ENCODE peak calls at places on chromosomes 3 and 15, in six cellular contexts. W, X, J, V, N and B are unnamed samples.
A peak's percentile ranks its signal among the peaks of the same experiment; 100 is the strongest.

GRCh38 chr3:147945968-147946519 is 536.9 kb downstream of the ZIC1 start:
- DNase-seq in J (peak; percentile 57), X (peak; percentile 85), N (peak; percentile 90), W (peak; percentile 68), V (peak; percentile 42), B (peak; percentile 95)

GRCh38 chr3:129030611-129031010 is 29.5 kb downstream of the EFCC1 start:
- DNase-seq in N (no peak), X (no peak), J (no peak), W (no peak), V (no peak), B (no peak)

GRCh38 chr3:184716652-184717607 is 5.1 kb upstream of the MAGEF1 start:
- DNase-seq in X (peak; percentile 82), N (peak; percentile 85), V (peak; percentile 60), J (peak; percentile 70), W (no peak), B (peak; percentile 79)

GRCh38 chr3:43523454-43524053 is 98.3 kb downstream of the ANO10 start:
- DNase-seq in X (peak; percentile 30), V (no peak), W (no peak), J (peak; percentile 10), N (peak; percentile 40), B (no peak)

GRCh38 chr3:7285502-7285901 is 424.6 kb downstream of the GRM7 start:
- DNase-seq in V (no peak), N (no peak), J (peak; percentile 55), W (peak; percentile 49), X (no peak), B (no peak)

GRCh38 chr3:108130705-108131104 is 39.9 kb upstream of the CD47 start:
- DNase-seq in N (peak; percentile 81), W (no peak), V (no peak), J (no peak), X (peak; percentile 77), B (peak; percentile 0)

GRCh38 chr3:5115506-5116162 is 6.5 kb upstream of the ARL8B start:
- DNase-seq in N (no peak), W (no peak), V (no peak), J (no peak), X (peak; percentile 40), B (no peak)

GRCh38 chr15:90956551-90957104 is 1.9 kb downstream of the RCCD1 start:
- DNase-seq in V (peak; percentile 85), W (peak; percentile 79), X (peak; percentile 85), J (peak; percentile 88), N (peak; percentile 79), B (peak; percentile 91)

GRCh38 chr15:65372787-65373067 is 5.1 kb downstream of the IGDCC3 start:
- DNase-seq in J (no peak), N (no peak), X (no peak), V (no peak), W (no peak), B (no peak)

GRCh38 chr3:79930196-79930595 is 162.4 kb upstream of the ROBO1 start:
- DNase-seq in X (no peak), W (no peak), V (no peak), N (no peak), J (no peak), B (no peak)

GRCh38 chr3:53729130-53729529 is 117.1 kb downstream of the CHDH start:
- DNase-seq in X (peak; percentile 42), W (no peak), N (no peak), V (no peak), J (no peak), B (peak; percentile 42)

GRCh38 chr15:29208352-29208751 is 61.3 kb downstream of the NSMCE3 start:
- DNase-seq in J (peak; percentile 49), X (no peak), N (no peak), W (no peak), V (no peak), B (no peak)

GRCh38 chr3:53137221-53137620 is 7.0 kb upstream of the RFT1 start:
- DNase-seq in W (no peak), V (no peak), N (no peak), X (no peak), J (peak; percentile 33), B (no peak)

GRCh38 chr3:177658354-177658753 is 461.1 kb upstream of the TBL1XR1 start:
- DNase-seq in V (no peak), N (no peak), J (no peak), X (no peak), W (no peak), B (no peak)

GRCh38 chr3:17894434-17895060 is 152.1 kb upstream of the TBC1D5 start:
- DNase-seq in N (peak; percentile 27), V (peak; percentile 73), X (peak; percentile 64), W (no peak), J (peak; percentile 85), B (peak; percentile 44)

GRCh38 chr15:98216166-98216565 is 255.7 kb downstream of the ARRDC4 start:
- DNase-seq in N (no peak), W (no peak), V (no peak), J (no peak), X (no peak), B (no peak)

GRCh38 chr3:158313344-158313927 is 203.5 kb downstream of the RSRC1 start:
- DNase-seq in V (no peak), W (peak; percentile 43), N (peak; percentile 43), J (peak; percentile 30), X (peak; percentile 32), B (peak; percentile 49)

GRCh38 chr3:121883507-121883906 is 10.7 kb upstream of the SLC15A2 start:
- DNase-seq in W (peak; percentile 44), N (peak; percentile 10), V (no peak), J (peak; percentile 64), X (peak; percentile 17), B (peak; percentile 45)

GRCh38 chr15:64634020-64634419 is 141.4 kb downstream of the RBPMS2 start:
- DNase-seq in V (no peak), W (peak; percentile 24), X (no peak), N (peak; percentile 53), J (peak; percentile 72), B (no peak)

GRCh38 chr3:28678083-28678482 is 329.5 kb upstream of the AZI2 start:
- DNase-seq in N (no peak), W (no peak), X (peak; percentile 7), J (no peak), V (no peak), B (no peak)

GRCh38 chr15:63345391-63345752 is 36.3 kb downstream of the CA12 start:
- DNase-seq in X (no peak), V (no peak), W (no peak), N (no peak), J (no peak), B (no peak)
- H3K4me1 ChIP-seq in X (peaks cover 25% of the 10 kb centered on the region), V (peaks cover 8% of the 10 kb centered on the region), W (peaks cover 19% of the 10 kb centered on the region), N (peaks cover 32% of the 10 kb centered on the region), J (peaks cover 7% of the 10 kb centered on the region), B (peaks cover 37% of the 10 kb centered on the region)

GRCh38 chr3:32076566-32076965 is 29.9 kb upstream of the GPD1L start:
- DNase-seq in J (no peak), V (no peak), W (no peak), X (peak; percentile 46), N (no peak), B (no peak)
- H3K9ac ChIP-seq in J (no peak overlapping the region), V (no peak overlapping the region), W (no peak overlapping the region), X (no peak overlapping the region), N (peak overlapping the region; percentile 30), B (no peak overlapping the region)

DNA sequence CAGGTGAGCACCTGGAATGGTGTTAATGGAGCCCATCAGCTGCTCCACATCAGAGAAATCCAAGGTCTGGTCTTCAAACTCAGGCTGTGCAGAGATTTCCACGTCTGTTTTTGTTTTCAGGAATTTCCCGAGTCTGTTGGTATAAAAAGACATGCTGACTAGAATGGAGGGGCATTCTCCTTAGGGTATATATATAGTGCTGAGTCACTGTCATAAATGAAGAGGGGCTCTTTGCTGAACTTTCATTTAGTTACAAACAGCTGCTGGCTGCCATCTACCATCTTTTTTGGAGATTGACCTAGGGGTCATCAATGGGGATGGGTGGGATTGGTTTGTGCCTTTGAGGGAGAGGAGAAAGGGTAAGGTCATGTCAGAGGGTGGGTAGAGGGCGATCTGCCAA is 27.1 kb downstream of the FSD2 start:
- DNase-seq in W (no peak), V (no peak), N (no peak), J (no peak), X (no peak), B (no peak)
- H3K4me1 ChIP-seq in W (no peaks in the 10 kb centered on the region), V (no peaks in the 10 kb centered on the region), N (no peaks in the 10 kb centered on the region), J (no peaks in the 10 kb centered on the region), X (no peaks in the 10 kb centered on the region), B (no peaks in the 10 kb centered on the region)

DNA sequence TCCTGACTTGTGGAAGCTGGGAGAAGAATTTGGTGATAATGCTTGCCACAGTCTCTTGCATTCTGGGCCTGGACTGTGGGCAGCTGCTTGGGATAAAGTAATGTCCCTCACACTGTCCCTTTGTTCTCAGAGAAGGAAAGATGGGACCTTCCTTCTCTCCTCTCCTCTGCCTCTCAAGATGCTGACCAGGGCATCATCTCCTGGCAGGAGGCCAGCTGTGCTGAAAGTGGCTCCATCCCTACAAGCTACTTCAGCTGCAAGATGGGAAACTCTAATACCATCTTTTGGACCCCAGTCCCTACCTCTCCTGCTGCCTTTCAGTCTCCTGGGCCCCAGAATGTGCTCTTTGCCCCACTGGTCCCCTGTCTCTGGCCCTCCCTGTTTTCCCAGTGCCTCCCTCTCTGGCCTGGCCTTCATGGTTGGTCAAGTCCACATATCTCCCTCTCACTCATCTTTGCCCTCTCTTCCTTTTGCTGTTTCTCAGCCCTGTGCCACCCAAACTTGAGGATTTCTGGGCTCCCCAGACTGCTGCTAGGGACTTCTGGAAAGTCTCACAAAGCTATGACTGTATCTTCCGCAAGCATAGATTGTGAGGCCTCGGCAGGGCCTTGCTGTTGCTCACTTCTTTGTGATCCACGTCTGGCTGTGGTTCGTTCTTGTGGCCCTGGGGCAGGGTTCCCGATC is 7.1 kb upstream of the SLC6A20 start:
- DNase-seq in J (no peak), W (no peak), X (no peak), V (no peak), N (no peak), B (no peak)
- H3K9ac ChIP-seq in J (no peak overlapping the region), W (no peak overlapping the region), X (no peak overlapping the region), V (no peak overlapping the region), N (no peak overlapping the region), B (no peak overlapping the region)

DNA sequence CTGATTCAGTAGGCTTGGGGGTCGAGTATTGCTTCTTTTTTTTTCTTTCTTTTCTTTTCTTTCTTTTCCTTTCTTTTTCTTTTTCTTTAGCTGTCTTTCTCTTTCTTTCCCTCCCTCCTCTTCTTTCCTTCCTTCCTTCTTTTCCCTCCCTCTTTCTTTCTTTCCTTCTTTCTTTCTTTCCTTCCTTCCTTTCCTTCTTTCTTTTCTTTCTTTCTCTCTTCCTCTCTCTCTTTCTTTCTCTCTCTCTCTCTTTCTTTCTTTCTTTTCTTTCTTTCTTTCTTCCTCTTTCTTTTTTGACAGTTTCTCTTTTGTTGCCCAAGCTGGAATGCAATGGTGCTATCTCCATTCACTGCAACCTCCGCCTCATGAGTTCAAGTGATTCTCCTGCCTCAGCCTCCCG is 36.0 kb downstream of the TM4SF4 start:
- DNase-seq in X (no peak), J (no peak), V (no peak), W (no peak), N (no peak), B (no peak)
- H3K4me1 ChIP-seq in X (peaks cover 26% of the 10 kb centered on the region), J (peaks cover 4% of the 10 kb centered on the region), V (no peaks in the 10 kb centered on the region), W (peaks cover 32% of the 10 kb centered on the region), N (peaks cover 13% of the 10 kb centered on the region), B (peaks cover 41% of the 10 kb centered on the region)